ENCODE peak calls at places on chromosomes 13 and 19, in five cellular contexts. L is PC-9, Z is heart left ventricle, D is Peyer's patch, U is right lobe of liver. I is an unnamed sample. For H3K27me3 and H3K36me3, the result is how much of the 10 kb centered on the place peaks cover.

GRCh38 chr19:49390131-49390977 is 2.3 kb downstream of the KASH5 start:
- DNase-seq in L (no peak), Z (no peak), D (no peak), U (no peak), I (no peak)

GRCh38 chr19:7509625-7510024 is 6.3 kb upstream of the ZNF358 start:
- DNase-seq in L (no peak), Z (no peak), D (no peak), U (no peak), I (no peak)

GRCh38 chr13:106586764-106587163 is 18.8 kb upstream of the ARGLU1 start:
- DNase-seq in L (no peak), Z (no peak), D (no peak), U (no peak), I (no peak)

GRCh38 chr13:79987761-79988160 is 353.2 kb downstream of the SPRY2 start:
- DNase-seq in L (no peak), Z (no peak), D (no peak), U (no peak), I (no peak)

GRCh38 chr13:88411696-88412095 is 740.5 kb downstream of the SLITRK5 start:
- DNase-seq in L (no peak), Z (no peak), D (no peak), U (no peak), I (no peak)

GRCh38 chr13:48110930-48111721 is 16.2 kb upstream of the MED4 start:
- DNase-seq in L (no peak), Z (peak), D (no peak), U (no peak), I (no peak)

GRCh38 chr13:28117689-28118377 is 17.5 kb upstream of the FLT3 start:
- DNase-seq in L (no peak), Z (peak), D (no peak), U (peak), I (no peak)

GRCh38 chr13:60583196-60583908 is 186.3 kb downstream of the TDRD3 start:
- DNase-seq in L (no peak), Z (no peak), D (no peak), U (no peak), I (no peak)

GRCh38 chr13:42284068-42284467 is 12.1 kb downstream of the AKAP11 start:
- DNase-seq in L (no peak), Z (no peak), D (no peak), U (no peak), I (no peak)

GRCh38 chr13:60273971-60274370 is 110.2 kb upstream of the DIAPH3 start:
- DNase-seq in L (peak), Z (no peak), D (no peak), U (no peak), I (no peak)

GRCh38 chr13:36030670-36031331 is 100.4 kb downstream of the DCLK1 start:
- DNase-seq in L (no peak), Z (peak), D (no peak), U (no peak), I (no peak)

GRCh38 chr13:21232196-21232595 is 55.7 kb downstream of the MRPL57 start:
- DNase-seq in L (no peak), Z (no peak), D (no peak), U (no peak), I (no peak)

GRCh38 chr19:29001006-29001921 is 211.7 kb downstream of the UQCRFS1 start:
- DNase-seq in L (no peak), Z (no peak), D (no peak), U (no peak), I (no peak)

GRCh38 chr19:18160792-18161690 is 8.1 kb downstream of the PIK3R2 start:
- DNase-seq in L (no peak), Z (peak), D (peak), U (peak), I (peak)

GRCh38 chr13:88726075-88726474 is 1054.9 kb downstream of the SLITRK5 start:
- DNase-seq in L (no peak), Z (no peak), D (no peak), U (peak), I (no peak)

GRCh38 chr13:18739310-18739709 is 442.3 kb downstream of the TUBA3C start:
- DNase-seq in L (no peak), Z (no peak), D (no peak), U (no peak), I (no peak)

GRCh38 chr19:45305421-45305820 is 17.3 kb downstream of the CKM start:
- DNase-seq in L (no peak), Z (no peak), D (no peak), U (no peak), I (no peak)

GRCh38 chr19:42174188-42174587 is 41.9 kb upstream of the POU2F2 start:
- DNase-seq in L (no peak), Z (no peak), D (no peak), U (no peak), I (no peak)

GRCh38 chr13:31351376-31351775 is 151.6 kb downstream of the B3GLCT start:
- DNase-seq in L (no peak), Z (no peak), D (no peak), U (no peak), I (no peak)

GRCh38 chr13:72774019-72774418 is 7.7 kb downstream of the DIS3 start:
- DNase-seq in L (no peak), Z (no peak), D (no peak), U (no peak), I (no peak)

GRCh38 chr19:51097166-51097736 is 11.0 kb downstream of the CTU1 start:
- DNase-seq in L (peak), Z (peak), D (peak), U (peak), I (peak)

GRCh38 chr19:35449347-35450043 is 1.4 kb downstream of the FFAR2 start:
- DNase-seq in L (peak), Z (no peak), D (peak), U (no peak), I (no peak)

GRCh38 chr19:2976609-2977000 is 759 bp upstream of the TLE6 start:
- DNase-seq in L (no peak), Z (no peak), D (no peak), U (no peak), I (no peak)

GRCh38 chr13:87129602-87130300 is 541.4 kb upstream of the SLITRK5 start:
- DNase-seq in L (peak), Z (no peak), D (no peak), U (no peak), I (no peak)

GRCh38 chr19:48997972-48998371 is 4.3 kb downstream of the RUVBL2 start:
- DNase-seq in L (no peak), Z (no peak), D (no peak), U (no peak), I (no peak)

GRCh38 chr13:37481005-37481857 is 117.3 kb downstream of the POSTN start:
- DNase-seq in L (no peak), Z (no peak), D (no peak), U (no peak), I (no peak)

GRCh38 chr13:80408270-80408669 is 67.3 kb upstream of the SPRY2 start:
- DNase-seq in L (no peak), Z (no peak), D (no peak), U (no peak), I (no peak)

GRCh38 chr19:1452802-1453524 is 3.0 kb downstream of the APC2 start:
- DNase-seq in L (no peak), Z (no peak), D (no peak), U (no peak), I (no peak)
- H3K27ac ChIP-seq in L (no peak), Z (no peak), D (no peak), U (no peak), I (no peak)

GRCh38 chr19:55084416-55084815 is 8.7 kb downstream of the EPS8L1 start:
- DNase-seq in L (peak), Z (no peak), D (no peak), U (no peak), I (no peak)
- H3K27me3 ChIP-seq in L (under half), Z (under half), D (under half), U (under half), I (under half)

DNA sequence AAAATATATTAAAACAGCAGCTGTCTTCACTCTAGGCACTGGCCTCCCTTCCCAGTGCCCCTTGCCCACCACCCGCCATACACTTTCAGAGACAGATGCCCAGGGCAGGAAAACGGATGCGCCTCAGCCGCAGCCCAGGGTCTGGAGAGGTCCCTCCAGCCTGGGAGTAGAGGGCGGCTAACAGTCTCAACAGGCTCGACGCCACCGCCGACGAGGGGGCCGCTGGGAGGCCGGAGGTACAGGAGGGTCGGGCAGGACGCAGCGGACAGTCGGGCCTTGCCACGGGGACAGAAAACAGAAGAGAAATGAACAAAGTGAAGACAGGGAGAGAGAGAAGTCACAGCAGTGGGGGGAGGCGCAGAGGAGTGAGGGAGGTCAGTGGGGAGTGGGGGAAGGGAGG is 27.1 kb downstream of the C19orf47 start:
- DNase-seq in L (no peak), Z (no peak), D (no peak), U (no peak), I (no peak)
- H3K36me3 ChIP-seq in L (under half), Z (half or more), D (under half), U (under half), I (under half)

GRCh38 chr19:37594064-37594981 is at the start of the genes ZNF540 and ZNF571:
- DNase-seq in L (peak), Z (peak), D (peak), U (peak), I (peak)
- H3K27ac ChIP-seq in L (peak), Z (peak), D (peak), U (peak), I (peak)

GRCh38 chr19:511101-511841 is 4.0 kb downstream of the TPGS1 start:
- DNase-seq in L (no peak), Z (peak), D (peak), U (no peak), I (peak)

GRCh38 chr19:512548-513365 is 5.5 kb downstream of the TPGS1 start:
- DNase-seq in L (no peak), Z (no peak), D (no peak), U (no peak), I (no peak)

GRCh38 chr19:510606-511100 is 3.4 kb downstream of the TPGS1 start:
- DNase-seq in L (peak), Z (peak), D (peak), U (peak), I (peak)

GRCh38 chr19:514166-514663 is 6.9 kb downstream of the TPGS1 start:
- DNase-seq in L (no peak), Z (no peak), D (no peak), U (no peak), I (no peak)

DNA sequence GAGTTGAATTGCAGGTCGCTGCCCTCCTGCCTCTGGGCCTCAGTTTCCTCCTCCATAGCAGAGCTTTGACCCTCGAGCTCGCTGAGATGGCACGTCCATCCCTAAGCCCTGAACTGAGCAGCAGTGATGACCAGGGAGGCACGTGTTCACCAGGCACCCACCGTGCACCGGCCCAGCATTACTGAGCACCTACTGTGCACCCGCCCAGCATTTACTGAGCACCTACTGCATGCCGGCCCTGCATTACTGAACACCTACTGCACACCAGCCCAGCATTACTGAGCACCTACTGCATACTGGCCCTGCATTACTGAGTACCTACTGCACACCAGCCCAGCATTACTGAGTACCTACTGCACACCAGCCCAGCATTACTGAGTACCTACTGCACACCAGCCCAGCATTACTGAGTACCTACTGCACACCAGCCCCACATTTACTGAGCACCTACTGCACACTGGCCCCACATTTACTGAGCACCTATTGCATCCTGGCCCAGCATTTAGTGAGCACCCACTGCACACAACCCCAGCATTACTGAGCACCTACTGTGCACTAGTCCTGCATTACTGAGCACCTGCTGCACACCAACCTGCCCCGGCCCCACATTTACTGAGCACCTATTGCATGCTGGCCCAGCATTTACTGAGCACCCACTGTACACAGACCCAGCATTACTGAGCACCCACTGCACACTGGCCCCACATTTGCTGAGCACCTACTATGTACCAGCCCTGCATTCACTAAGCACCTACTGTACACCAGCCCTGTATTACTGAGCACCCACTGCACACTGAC is 6.3 kb downstream of the TPGS1 start:
- DNase-seq in L (no peak), Z (no peak), D (no peak), U (no peak), I (no peak)
- H3K27me3 ChIP-seq in L (under half), Z (under half), D (under half), U (under half), I (under half)

GRCh38 chr19:4036576-4037300 is 29.2 kb downstream of the PIAS4 start:
- DNase-seq in L (no peak), Z (no peak), D (no peak), U (peak), I (no peak)
- H3K36me3 ChIP-seq in L (under half), Z (half or more), D (under half), U (under half), I (under half)

DNA sequence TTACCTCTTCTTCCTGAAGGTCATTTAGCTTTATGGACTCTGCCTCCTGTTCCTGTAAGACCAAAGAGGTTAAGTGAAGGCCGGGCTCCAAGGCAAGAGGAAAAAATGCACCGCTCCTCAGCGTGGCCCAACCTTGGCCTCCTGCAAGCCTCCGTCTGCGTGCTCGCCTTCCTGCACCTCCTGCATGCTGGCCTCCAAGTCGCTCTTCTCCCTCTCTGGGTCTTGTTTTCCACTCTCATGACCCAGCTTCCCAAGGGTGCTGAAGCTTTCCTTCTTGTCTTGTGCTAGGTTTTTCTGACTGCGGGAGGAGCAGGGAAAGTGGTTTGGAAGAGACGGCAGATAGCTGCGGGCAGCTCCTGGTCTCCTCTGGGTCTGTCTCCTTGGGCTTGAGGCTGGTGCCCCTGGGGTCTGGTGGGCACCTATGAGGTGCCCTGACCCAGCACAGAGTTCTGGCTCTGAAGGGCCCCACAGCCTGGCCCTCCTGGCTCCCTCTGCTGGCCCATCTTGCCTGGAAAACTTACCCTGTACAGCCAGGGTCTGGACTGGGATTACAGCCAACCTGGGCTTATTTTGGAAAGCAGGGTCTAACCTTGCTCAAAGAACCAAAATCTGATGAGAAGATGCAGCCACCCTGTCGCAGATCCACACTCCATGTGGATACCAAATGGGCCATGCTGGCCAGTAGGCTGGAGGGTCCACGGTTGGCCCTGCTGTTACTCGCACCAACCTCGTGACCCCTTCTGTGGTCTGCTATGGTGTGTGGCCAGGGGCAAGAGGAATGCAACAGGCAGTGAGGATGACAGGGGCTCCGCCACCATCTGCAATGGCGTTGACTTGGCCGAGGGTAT is 5.2 kb downstream of the C13orf46 start:
- DNase-seq in L (no peak), Z (peak), D (no peak), U (peak), I (no peak)
- H3K27ac ChIP-seq in L (no peak), Z (no peak), D (no peak), U (no peak), I (no peak)

DNA sequence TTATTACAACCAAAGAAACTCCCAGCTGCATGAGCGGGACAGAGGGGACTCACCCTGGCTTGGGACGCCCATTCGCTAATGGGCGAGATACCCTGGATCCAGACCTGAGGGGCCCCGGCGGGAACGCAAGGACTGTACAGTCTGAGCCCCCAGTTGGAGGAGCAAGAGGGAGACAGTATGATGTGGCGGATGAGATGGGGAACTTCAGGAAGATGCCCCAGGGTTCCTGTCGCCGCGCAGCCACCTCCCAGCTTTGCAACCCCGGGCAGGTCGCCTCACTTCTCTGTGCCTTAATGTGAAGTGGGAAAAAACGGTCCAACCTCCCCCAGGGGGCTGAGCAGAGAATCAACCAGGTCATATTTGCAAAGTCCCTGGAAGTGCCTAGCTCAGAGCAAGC is 2.5 kb downstream of the NPAS1 start:
- DNase-seq in L (peak), Z (no peak), D (no peak), U (no peak), I (no peak)
- H3K27me3 ChIP-seq in L (half or more), Z (under half), D (under half), U (under half), I (under half)

DNA sequence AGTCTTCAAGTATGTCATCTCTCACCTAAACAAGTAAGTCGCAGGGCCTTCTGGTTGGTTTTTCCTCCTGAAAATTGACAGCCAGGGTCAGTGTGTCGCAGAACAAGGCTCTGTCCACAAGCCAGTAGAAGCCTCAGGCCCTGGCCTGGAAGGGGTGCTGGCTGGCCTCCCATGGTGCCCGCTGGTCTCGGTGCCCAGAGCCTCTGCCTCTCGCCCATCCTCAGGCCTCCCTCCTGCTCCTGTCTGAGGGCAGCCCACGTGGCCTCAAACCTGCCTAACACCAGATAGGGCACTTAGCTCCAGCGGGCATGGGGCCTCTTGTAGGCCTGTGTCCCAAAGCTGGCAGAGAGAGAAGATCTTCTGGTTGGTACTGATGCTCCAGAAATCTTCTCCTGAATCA is 20.3 kb upstream of the NPAS1 start:
- DNase-seq in L (no peak), Z (no peak), D (no peak), U (no peak), I (no peak)
- H3K36me3 ChIP-seq in L (under half), Z (half or more), D (under half), U (under half), I (under half)

DNA sequence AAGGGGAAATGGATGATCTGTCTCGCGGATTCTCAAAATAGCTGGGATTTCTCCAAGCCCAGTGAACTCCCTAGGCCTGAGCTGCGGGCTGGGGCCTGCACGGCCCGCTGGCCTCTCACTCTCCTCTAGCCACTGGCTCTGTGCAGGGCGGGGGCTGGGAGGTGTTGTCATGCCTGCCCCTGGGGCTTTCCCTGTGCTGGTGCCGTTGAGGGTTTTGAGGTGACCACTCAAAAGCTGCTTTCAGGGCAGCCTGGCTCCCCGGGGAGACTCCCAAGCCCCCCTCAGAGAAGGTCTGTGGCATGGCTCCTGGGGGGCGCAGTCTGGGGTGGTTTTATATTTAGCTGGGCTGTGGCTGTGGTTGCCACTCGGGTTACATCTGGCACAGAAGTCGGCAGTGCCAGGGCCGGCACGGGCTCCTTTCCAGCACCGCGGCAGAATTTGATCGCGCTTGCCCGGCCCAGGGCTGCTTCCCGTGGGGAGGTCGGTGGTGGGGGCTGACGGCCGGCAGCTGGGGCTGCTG is 10.0 kb downstream of the NDUFB7 start:
- DNase-seq in L (no peak), Z (peak), D (no peak), U (peak), I (peak)
- H3K27ac ChIP-seq in L (no peak), Z (peak), D (peak), U (no peak), I (no peak)

I was measured in CD8-positive, alpha-beta memory T cell.